ENCODE peak calls at places on chromosome 22, in six cellular contexts. O is GM23248, N is neural progenitor cell, M is neuronal stem cell, L is keratinocyte, E is fibroblast of lung. B is an unnamed sample.

GRCh38 chr22:16781074-16781763 is 44.0 kb downstream of the XKR3 start:
- DNase-seq in O (no peak), N (no peak), M (no peak), L (no peak), E (no peak), B (no peak)

GRCh38 chr22:24445481-24446290 is 18.3 kb downstream of the ADORA2A start:
- DNase-seq in O (no peak), N (peak; percentile 67), M (peak; percentile 46), L (no peak), E (no peak), B (no peak)

GRCh38 chr22:43488031-43488892 is 76.4 kb downstream of the MPPED1 start:
- DNase-seq in O (no peak), N (peak; percentile 16), M (no peak), L (no peak), E (no peak), B (no peak)

GRCh38 chr22:30552719-30553118 is 6.2 kb upstream of the SEC14L6 start:
- DNase-seq in O (no peak), N (no peak), M (no peak), L (no peak), E (no peak), B (no peak)

GRCh38 chr22:37312549-37313183 is 30.4 kb downstream of the CYTH4 start:
- DNase-seq in O (no peak), N (no peak), M (no peak), L (no peak), E (no peak), B (no peak)

GRCh38 chr22:41909290-41910049 is 5.4 kb downstream of the SHISA8 start:
- DNase-seq in O (no peak), N (peak; percentile 58), M (no peak), L (no peak), E (no peak), B (no peak)

GRCh38 chr22:38610234-38610633 is 40.3 kb upstream of the DMC1 start:
- DNase-seq in O (no peak), N (no peak), M (no peak), L (no peak), E (no peak), B (no peak)

GRCh38 chr22:41028841-41029240 is 63.6 kb upstream of the EP300 start:
- DNase-seq in O (peak; percentile 97), N (no peak), M (no peak), L (no peak), E (peak; percentile 95), B (peak; percentile 97)

GRCh38 chr22:39184586-39185577 is 32.4 kb upstream of the CBX7 start:
- DNase-seq in O (peak; percentile 94), N (no peak), M (no peak), L (no peak), E (peak; percentile 45), B (peak; percentile 38)

GRCh38 chr22:35425971-35426800 is 26.2 kb downstream of the MCM5 start:
- DNase-seq in O (peak; percentile 41), N (peak; percentile 82), M (no peak), L (no peak), E (peak; percentile 17), B (no peak)

GRCh38 chr22:27065259-27065658 is 407.9 kb downstream of the MIAT start:
- DNase-seq in O (no peak), N (no peak), M (no peak), L (no peak), E (no peak), B (no peak)

GRCh38 chr22:36328635-36329216 is 59.0 kb downstream of the MYH9 start:
- DNase-seq in O (peak; percentile 74), N (no peak), M (no peak), L (peak; percentile 84), E (peak; percentile 90), B (peak; percentile 97)

GRCh38 chr22:35506259-35506570 is 34.4 kb upstream of the RASD2 start:
- DNase-seq in O (peak; percentile 27), N (no peak), M (no peak), L (no peak), E (peak; percentile 10), B (peak; percentile 83)

GRCh38 chr22:50398698-50399648 is 55.8 kb downstream of the PPP6R2 start:
- DNase-seq in O (no peak), N (no peak), M (no peak), L (no peak), E (no peak), B (peak; percentile 29)

GRCh38 chr22:39091136-39092081 is 5.6 kb upstream of the APOBEC3H start:
- DNase-seq in O (no peak), N (no peak), M (no peak), L (no peak), E (no peak), B (no peak)

GRCh38 chr22:31235076-31235475 is 23.0 kb downstream of the LIMK2 start:
- DNase-seq in O (no peak), N (no peak), M (no peak), L (no peak), E (no peak), B (peak; percentile 57)

GRCh38 chr22:38789606-38790005 is 4.3 kb downstream of the DNAL4 start:
- DNase-seq in O (no peak), N (no peak), M (no peak), L (no peak), E (no peak), B (no peak)

GRCh38 chr22:50194037-50194809 is 6.6 kb upstream of the SELENOO start:
- DNase-seq in O (no peak), N (no peak), M (no peak), L (no peak), E (no peak), B (no peak)

GRCh38 chr22:49815641-49816071 is 12.0 kb downstream of the BRD1 start:
- DNase-seq in O (no peak), N (no peak), M (no peak), L (no peak), E (no peak), B (no peak)

GRCh38 chr22:42791721-42792452 is 65.2 kb downstream of the ARFGAP3 start:
- DNase-seq in O (peak; percentile 48), N (no peak), M (no peak), L (no peak), E (peak; percentile 15), B (no peak)

GRCh38 chr22:47456031-47456430 is 693.6 kb downstream of the TBC1D22A start:
- DNase-seq in O (no peak), N (no peak), M (no peak), L (no peak), E (no peak), B (no peak)

DNA sequence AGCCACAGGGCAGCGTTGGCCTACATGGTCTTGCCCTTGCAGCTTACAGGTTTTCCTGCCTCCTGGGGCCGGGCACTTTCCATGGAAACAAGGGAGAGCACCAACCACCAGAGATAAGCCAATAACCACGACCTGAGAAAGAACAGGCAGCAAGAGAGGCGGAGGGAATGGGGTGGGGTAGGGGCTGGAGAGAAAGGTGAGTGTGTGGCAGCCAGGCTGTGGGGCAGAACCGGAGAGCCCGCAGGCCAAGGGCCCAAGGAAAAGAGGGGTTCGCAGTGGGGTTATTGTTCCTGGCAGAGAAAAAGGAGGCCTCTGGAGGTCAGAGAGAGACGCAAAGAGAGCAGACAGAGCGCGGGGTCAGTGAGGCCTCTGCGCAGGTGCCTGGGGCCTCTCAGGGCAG is 33.2 kb downstream of the LRRC74B start:
- DNase-seq in O (no peak), N (no peak), M (no peak), L (no peak), E (no peak), B (no peak)
- H3K9ac ChIP-seq in O (no peak overlapping the region), N (no peak overlapping the region), M (no peak overlapping the region), L (no peak overlapping the region), E (no peak overlapping the region), B (no peak overlapping the region)

GRCh38 chr22:22120160-22120559 is 124.4 kb upstream of the VPREB1 start:
- DNase-seq in O (no peak), N (no peak), M (no peak), L (no peak), E (no peak), B (no peak)

GRCh38 chr22:22122348-22123117 is 122.1 kb upstream of the VPREB1 start:
- DNase-seq in O (no peak), N (no peak), M (no peak), L (no peak), E (no peak), B (no peak)

GRCh38 chr22:22123118-22123959 is 121.2 kb upstream of the VPREB1 start:
- DNase-seq in O (no peak), N (no peak), M (no peak), L (no peak), E (no peak), B (no peak)

GRCh38 chr22:22121445-22121844 is 123.1 kb upstream of the VPREB1 start:
- DNase-seq in O (no peak), N (no peak), M (no peak), L (no peak), E (no peak), B (no peak)

DNA sequence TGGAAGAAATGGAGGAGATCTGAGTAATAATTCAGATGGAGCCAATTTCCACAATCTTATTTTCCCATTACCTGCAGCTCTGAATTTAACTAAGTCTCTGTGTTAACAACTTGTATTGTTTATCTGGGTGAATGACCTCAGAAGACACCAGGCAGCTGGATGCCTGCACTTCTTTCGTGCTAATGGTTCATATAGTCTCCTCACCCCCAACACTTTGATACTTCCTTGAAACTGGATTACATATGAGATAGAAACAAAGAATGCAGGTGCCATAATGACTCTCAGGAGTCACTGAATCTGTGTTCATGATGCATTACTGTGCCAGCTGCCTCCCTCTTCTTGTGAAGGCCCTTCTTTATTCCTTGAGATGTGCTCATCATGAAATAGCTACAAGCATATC is 125.6 kb upstream of the VPREB1 start:
- DNase-seq in O (no peak), N (no peak), M (no peak), L (no peak), E (no peak), B (no peak)
- H2AFZ ChIP-seq in O (no peak overlapping the region), N (no peak overlapping the region), M (no peak overlapping the region), L (no peak overlapping the region), E (no peak overlapping the region), B (no peak overlapping the region)

GRCh38 chr22:20032407-20032991 is 11.6 kb downstream of the TANGO2 start:
- DNase-seq in O (no peak), N (no peak), M (no peak), L (no peak), E (no peak), B (no peak)

GRCh38 chr22:20034143-20034542 is 13.2 kb downstream of the TANGO2 start:
- DNase-seq in O (peak; percentile 9), N (no peak), M (no peak), L (no peak), E (no peak), B (no peak)

GRCh38 chr22:20029550-20030225 is 8.8 kb downstream of the TANGO2 start:
- DNase-seq in O (no peak), N (no peak), M (no peak), L (no peak), E (no peak), B (no peak)

GRCh38 chr22:20033045-20033706 is 12.3 kb downstream of the TANGO2 start:
- DNase-seq in O (no peak), N (no peak), M (no peak), L (no peak), E (no peak), B (no peak)

GRCh38 chr22:20031732-20032406 is 11.0 kb downstream of the TANGO2 start:
- DNase-seq in O (no peak), N (no peak), M (no peak), L (no peak), E (no peak), B (no peak)
- H3K4me1 ChIP-seq in O (no peaks in the 10 kb centered on the region), N (no peaks in the 10 kb centered on the region), M (no peaks in the 10 kb centered on the region), L (peaks cover 13% of the 10 kb centered on the region), E (no peaks in the 10 kb centered on the region), B (peaks cover 17% of the 10 kb centered on the region)

GRCh38 chr22:46106279-46107022 is 43.9 kb upstream of the PPARA start:
- DNase-seq in O (no peak), N (no peak), M (no peak), L (no peak), E (no peak), B (no peak)
- H3K9ac ChIP-seq in O (peak overlapping the region; percentile 64), N (no peak overlapping the region), M (no peak overlapping the region), L (peak overlapping the region; percentile 57), E (no peak overlapping the region), B (peak overlapping the region; percentile 62)

B was measured in mesenchymal stem cell.